ENCODE peak calls at places on chromosomes 1 and 21, in seven cellular contexts. X is thoracic aorta; G is iris pigment epithelial cell; N is PC-3; A is SJSA1; M is activated CD4-positive, alpha-beta T cell treated with anti-CD3 and anti-CD28 coated beads, Interleukin-2, amount 50 U/mL, for 4 hours; H is H9. U is an unnamed sample.

GRCh38 chr1:154972517-154973343 is 1.8 kb upstream of the CKS1B start:
- DNase-seq in X (peak), G (peak), N (peak), A (peak), M (no peak), H (peak), U (no peak)

GRCh38 chr1:37481289-37482003 is 7.1 kb downstream of the ZC3H12A start:
- DNase-seq in X (no peak), G (no peak), N (no peak), A (no peak), M (no peak), H (no peak), U (no peak)

GRCh38 chr1:159959451-159959850 is 5.4 kb upstream of the SLAMF9 start:
- DNase-seq in X (no peak), G (no peak), N (peak), A (no peak), M (no peak), H (peak), U (no peak)

GRCh38 chr1:172903581-172904220 is 147.0 kb downstream of the TNFSF18 start:
- DNase-seq in X (no peak), G (peak), N (peak), A (no peak), M (no peak), H (no peak), U (no peak)

GRCh38 chr1:13806108-13806507 is 106.1 kb downstream of the PRDM2 start:
- DNase-seq in X (no peak), G (no peak), N (no peak), A (no peak), M (no peak), H (no peak), U (no peak)

GRCh38 chr1:227449727-227450420 is 113.5 kb upstream of the ZNF678 start:
- DNase-seq in X (no peak), G (no peak), N (no peak), A (no peak), M (no peak), H (no peak), U (peak)

GRCh38 chr1:30746212-30747027 is 11.2 kb downstream of the LAPTM5 start:
- DNase-seq in X (no peak), G (no peak), N (no peak), A (no peak), M (no peak), H (no peak), U (peak)

GRCh38 chr1:174884001-174884400 is 115.7 kb upstream of the CACYBP start:
- DNase-seq in X (no peak), G (no peak), N (no peak), A (no peak), M (no peak), H (no peak), U (peak)

GRCh38 chr21:42931560-42932235 is 6.3 kb upstream of the ERVH48-1 start:
- DNase-seq in X (no peak), G (no peak), N (no peak), A (no peak), M (no peak), H (no peak), U (no peak)

GRCh38 chr21:36854391-36854790 is 112.1 kb downstream of the HLCS start:
- DNase-seq in X (no peak), G (peak), N (peak), A (no peak), M (no peak), H (peak), U (peak)

GRCh38 chr1:32496127-32496526 is 31.3 kb downstream of the ZBTB8B start:
- DNase-seq in X (no peak), G (peak), N (no peak), A (no peak), M (no peak), H (no peak), U (no peak)

GRCh38 chr1:94418664-94419655 is 771 bp downstream of the ABCD3 start:
- DNase-seq in X (peak), G (peak), N (peak), A (peak), M (no peak), H (peak), U (peak)

GRCh38 chr21:35811115-35811806 is 249.1 kb downstream of the SETD4 start:
- DNase-seq in X (no peak), G (no peak), N (no peak), A (no peak), M (no peak), H (peak), U (peak)

GRCh38 chr1:28329395-28330153 is 734 bp downstream of the MED18 start:
- DNase-seq in X (no peak), G (peak), N (peak), A (peak), M (peak), H (peak), U (peak)

GRCh38 chr1:201298381-201299367 is 15.4 kb downstream of the PKP1 start:
- DNase-seq in X (no peak), G (no peak), N (peak), A (no peak), M (no peak), H (no peak), U (no peak)

GRCh38 chr1:118660769-118661168 is 327.4 kb downstream of the TBX15 start:
- DNase-seq in X (no peak), G (no peak), N (no peak), A (no peak), M (no peak), H (no peak), U (no peak)

GRCh38 chr1:154626456-154627246 is 18.7 kb upstream of the ADAR start:
- DNase-seq in X (no peak), G (no peak), N (no peak), A (no peak), M (no peak), H (no peak), U (peak)

GRCh38 chr1:175757381-175758015 is 14.1 kb upstream of the TNR start:
- DNase-seq in X (no peak), G (peak), N (peak), A (no peak), M (no peak), H (peak), U (peak)

GRCh38 chr1:912740-913301 is 10.9 kb upstream of the SAMD11 start:
- DNase-seq in X (no peak), G (peak), N (no peak), A (no peak), M (peak), H (peak), U (peak)

GRCh38 chr21:38806942-38807284 is 1.2 kb downstream of the ETS2 start:
- DNase-seq in X (no peak), G (peak), N (peak), A (no peak), M (no peak), H (no peak), U (peak)

GRCh38 chr1:36162680-36163079 is 6.7 kb downstream of the MAP7D1 start:
- DNase-seq in X (no peak), G (no peak), N (no peak), A (no peak), M (no peak), H (no peak), U (no peak)

GRCh38 chr1:159854101-159854692 is 8.3 kb downstream of the VSIG8 start:
- DNase-seq in X (peak), G (peak), N (peak), A (peak), M (no peak), H (peak), U (no peak)

GRCh38 chr21:44299458-44300261 is at the start of gene PFKL:
- DNase-seq in X (no peak), G (peak), N (peak), A (peak), M (peak), H (peak), U (peak)

GRCh38 chr1:19420606-19421005 is 64.7 kb downstream of the CAPZB start:
- DNase-seq in X (no peak), G (no peak), N (no peak), A (no peak), M (no peak), H (no peak), U (no peak)

GRCh38 chr1:156128749-156129682 is 14.5 kb downstream of the LMNA start:
- DNase-seq in X (no peak), G (peak), N (peak), A (no peak), M (no peak), H (no peak), U (no peak)

GRCh38 chr1:25033828-25034451 is 103.9 kb upstream of the RUNX3 start:
- DNase-seq in X (no peak), G (no peak), N (no peak), A (no peak), M (no peak), H (no peak), U (no peak)

GRCh38 chr1:83999316-83999819 is 436 bp upstream of the TTLL7 start:
- DNase-seq in X (peak), G (peak), N (peak), A (peak), M (peak), H (peak), U (peak)

GRCh38 chr1:40783001-40783905 is at the start of gene KCNQ4:
- DNase-seq in X (no peak), G (no peak), N (peak), A (no peak), M (peak), H (peak), U (peak)

GRCh38 chr1:205698921-205699320 is 18.6 kb upstream of the SLC45A3 start:
- DNase-seq in X (no peak), G (no peak), N (no peak), A (no peak), M (no peak), H (no peak), U (no peak)

GRCh38 chr1:52355436-52355835 is 10.6 kb downstream of the CC2D1B start:
- DNase-seq in X (no peak), G (no peak), N (no peak), A (no peak), M (no peak), H (no peak), U (no peak)

GRCh38 chr1:209802117-209802779 is 3.7 kb downstream of the IRF6 start:
- DNase-seq in X (no peak), G (no peak), N (no peak), A (no peak), M (no peak), H (no peak), U (no peak)

GRCh38 chr1:41355356-41355755 is 5.9 kb upstream of the FOXO6 start:
- DNase-seq in X (no peak), G (no peak), N (no peak), A (no peak), M (no peak), H (no peak), U (no peak)

GRCh38 chr21:27769763-27770162 is 802.9 kb upstream of the ADAMTS5 start:
- DNase-seq in X (no peak), G (peak), N (no peak), A (no peak), M (no peak), H (no peak), U (no peak)